ENCODE peak calls at places on chromosomes 6 and 20, in four cellular contexts. One of them, this sample, is unnamed.

GRCh38 chr20:32960849-32961731 is 43.1 kb downstream of the SUN5 start:
- DNase-seq in K562: no peak
- DNase-seq in HepG2: no peak
- DNase-seq in GM12878: no peak
- DNase-seq in this sample: no peak

GRCh38 chr6:109258129-109258528 is 124.1 kb downstream of the CD164 start:
- DNase-seq in HepG2: peak
- DNase-seq in GM12878: no peak
- DNase-seq in K562: no peak
- DNase-seq in this sample: no peak

GRCh38 chr20:32528291-32528891 is 56.7 kb downstream of the NOL4L start:
- DNase-seq in HepG2: no peak
- DNase-seq in GM12878: no peak
- DNase-seq in K562: no peak
- DNase-seq in this sample: no peak

GRCh38 chr6:145310116-145310515 is 425.2 kb downstream of the EPM2A start:
- DNase-seq in GM12878: no peak
- DNase-seq in HepG2: no peak
- DNase-seq in K562: no peak
- DNase-seq in this sample: no peak

GRCh38 chr6:16316741-16317251 is 78.4 kb downstream of the GMPR start:
- DNase-seq in K562: peak
- DNase-seq in HepG2: peak
- DNase-seq in GM12878: no peak
- DNase-seq in this sample: peak

GRCh38 chr20:12936020-12936419 is 72.8 kb upstream of the SPTLC3 start:
- DNase-seq in GM12878: no peak
- DNase-seq in HepG2: no peak
- DNase-seq in K562: no peak
- DNase-seq in this sample: peak

GRCh38 chr6:160160929-160161646 is 39.5 kb downstream of the SLC22A1 start:
- DNase-seq in K562: no peak
- DNase-seq in GM12878: no peak
- DNase-seq in HepG2: no peak
- DNase-seq in this sample: no peak

GRCh38 chr20:4160761-4161305 is 145.5 kb upstream of the RNF24 start:
- DNase-seq in K562: no peak
- DNase-seq in GM12878: no peak
- DNase-seq in HepG2: peak
- DNase-seq in this sample: peak

GRCh38 chr6:21132856-21133610 is 460.5 kb upstream of the SOX4 start:
- DNase-seq in GM12878: no peak
- DNase-seq in K562: no peak
- DNase-seq in HepG2: no peak
- DNase-seq in this sample: no peak

GRCh38 chr6:4763921-4764320 is 12.3 kb upstream of the CDYL start:
- DNase-seq in HepG2: no peak
- DNase-seq in GM12878: no peak
- DNase-seq in K562: no peak
- DNase-seq in this sample: no peak

GRCh38 chr6:114398481-114398880 is 55.7 kb upstream of the HS3ST5 start:
- DNase-seq in K562: no peak
- DNase-seq in HepG2: peak
- DNase-seq in GM12878: no peak
- DNase-seq in this sample: no peak

GRCh38 chr6:6806793-6807518 is 218.4 kb downstream of the LY86 start:
- DNase-seq in K562: peak
- DNase-seq in GM12878: no peak
- DNase-seq in HepG2: no peak
- DNase-seq in this sample: no peak

GRCh38 chr20:58019027-58019849 is 209.2 kb downstream of the ANKRD60 start:
- DNase-seq in HepG2: no peak
- DNase-seq in GM12878: no peak
- DNase-seq in K562: no peak
- DNase-seq in this sample: no peak

GRCh38 chr20:18705490-18705889 is 108.1 kb upstream of the SCP2D1 start:
- DNase-seq in K562: no peak
- DNase-seq in GM12878: no peak
- DNase-seq in HepG2: no peak
- DNase-seq in this sample: no peak

GRCh38 chr6:1423578-1423977 is 34.2 kb downstream of the FOXF2 start:
- DNase-seq in HepG2: no peak
- DNase-seq in K562: no peak
- DNase-seq in GM12878: no peak
- DNase-seq in this sample: no peak

GRCh38 chr6:99520855-99521556 is 5.8 kb upstream of the USP45 start:
- DNase-seq in HepG2: peak
- DNase-seq in GM12878: no peak
- DNase-seq in K562: peak
- DNase-seq in this sample: peak

GRCh38 chr6:36650848-36651247 is 27.7 kb upstream of the CDKN1A start:
- DNase-seq in HepG2: peak
- DNase-seq in GM12878: peak
- DNase-seq in K562: no peak
- DNase-seq in this sample: no peak

GRCh38 chr6:73511796-73512195 is 9.0 kb downstream of the EEF1A1 start:
- DNase-seq in K562: no peak
- DNase-seq in HepG2: no peak
- DNase-seq in GM12878: no peak
- DNase-seq in this sample: no peak

GRCh38 chr20:38063911-38064310 is 30.4 kb downstream of the RPRD1B start:
- DNase-seq in HepG2: no peak
- DNase-seq in GM12878: no peak
- DNase-seq in K562: no peak
- DNase-seq in this sample: no peak

GRCh38 chr6:45691426-45691825 is 313.7 kb upstream of the SUPT3H start:
- DNase-seq in K562: no peak
- DNase-seq in HepG2: no peak
- DNase-seq in GM12878: no peak
- DNase-seq in this sample: no peak

DNA sequence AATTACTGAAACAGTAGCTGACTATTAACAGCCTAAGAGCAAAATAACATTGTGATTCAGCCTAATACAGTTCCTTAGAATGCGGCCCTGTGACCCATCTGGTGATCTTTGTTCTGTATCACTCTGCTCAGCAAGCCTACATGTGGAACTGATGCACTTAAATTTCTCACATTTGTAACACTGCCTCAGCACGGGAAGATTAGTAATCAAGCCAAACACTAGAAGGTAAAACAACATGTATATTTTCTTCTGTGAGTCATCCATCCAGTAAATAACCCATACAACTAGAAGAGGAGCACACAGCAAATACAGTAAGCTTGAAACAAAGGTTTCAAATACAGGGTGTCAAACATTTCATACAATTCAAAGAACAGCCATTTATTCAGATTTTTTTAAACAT is 189.7 kb upstream of the NOX3 start:
- DNase-seq in HepG2: no peak
- DNase-seq in K562: no peak
- DNase-seq in GM12878: no peak
- DNase-seq in this sample: no peak
- TF ChIP-seq TCF7 in HepG2: no peak
- TF ChIP-seq TCF7 in K562: no peak
- TF ChIP-seq TCF7 in GM12878: no peak
- TF ChIP-seq TCF7 in this sample: no peak

GRCh38 chr20:64119301-64119680 is 11.9 kb upstream of the NPBWR2 start:
- DNase-seq in K562: no peak
- DNase-seq in GM12878: no peak
- DNase-seq in HepG2: no peak
- DNase-seq in this sample: no peak
- TF ChIP-seq TCF7 in K562: no peak
- TF ChIP-seq TCF7 in GM12878: no peak
- TF ChIP-seq TCF7 in HepG2: no peak
- TF ChIP-seq TCF7 in this sample: no peak

GRCh38 chr20:10217517-10218410 is 866 bp upstream of the SNAP25 start:
- DNase-seq in K562: no peak
- DNase-seq in HepG2: no peak
- DNase-seq in GM12878: no peak
- DNase-seq in this sample: peak
- TF ChIP-seq TCF7 in K562: no peak
- TF ChIP-seq TCF7 in HepG2: no peak
- TF ChIP-seq TCF7 in GM12878: no peak
- TF ChIP-seq TCF7 in this sample: no peak

DNA sequence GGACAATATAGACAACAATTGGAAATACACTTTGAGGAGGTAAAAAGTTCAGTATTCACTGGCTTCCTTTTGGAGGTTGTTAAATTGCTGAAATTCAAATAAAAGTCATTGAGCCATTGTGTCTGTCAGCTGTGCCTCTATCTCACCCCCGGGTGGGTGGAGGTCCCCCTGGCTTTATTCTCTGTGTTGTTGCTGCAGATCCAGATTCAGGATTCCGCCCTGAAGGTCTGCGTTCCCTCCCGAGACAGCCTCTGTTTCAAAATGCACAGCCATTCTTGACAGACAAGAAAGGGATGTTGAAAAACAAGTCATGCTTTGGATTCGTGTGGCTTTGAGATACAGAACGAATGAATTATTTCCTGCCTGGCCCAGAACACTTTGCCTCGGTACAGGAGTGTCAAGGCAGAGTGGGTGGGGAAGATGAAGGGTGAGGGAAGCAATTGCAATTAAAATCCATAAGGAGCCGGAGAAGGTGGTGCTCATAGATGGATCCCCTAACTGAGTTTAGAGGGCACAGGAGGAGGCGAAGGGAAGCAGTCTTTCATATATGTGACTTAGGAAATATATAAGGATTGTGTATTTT is 118.3 kb downstream of the TTLL2 start:
- DNase-seq in K562: no peak
- DNase-seq in GM12878: no peak
- DNase-seq in HepG2: no peak
- DNase-seq in this sample: no peak
- TF ChIP-seq TCF7 in K562: no peak
- TF ChIP-seq TCF7 in GM12878: no peak
- TF ChIP-seq TCF7 in HepG2: no peak
- TF ChIP-seq TCF7 in this sample: no peak

GRCh38 chr6:136968831-136969230 is 46.7 kb downstream of the SLC35D3 start:
- DNase-seq in K562: no peak
- DNase-seq in GM12878: no peak
- DNase-seq in HepG2: no peak
- DNase-seq in this sample: no peak

GRCh38 chr6:136967874-136968752 is 46.0 kb downstream of the SLC35D3 start:
- DNase-seq in GM12878: peak
- DNase-seq in K562: peak
- DNase-seq in HepG2: peak
- DNase-seq in this sample: peak

GRCh38 chr6:136969930-136970329 is 47.8 kb downstream of the SLC35D3 start:
- DNase-seq in GM12878: no peak
- DNase-seq in K562: no peak
- DNase-seq in HepG2: no peak
- DNase-seq in this sample: no peak

GRCh38 chr6:136969433-136969832 is 47.3 kb downstream of the SLC35D3 start:
- DNase-seq in K562: no peak
- DNase-seq in HepG2: no peak
- DNase-seq in GM12878: no peak
- DNase-seq in this sample: no peak

DNA sequence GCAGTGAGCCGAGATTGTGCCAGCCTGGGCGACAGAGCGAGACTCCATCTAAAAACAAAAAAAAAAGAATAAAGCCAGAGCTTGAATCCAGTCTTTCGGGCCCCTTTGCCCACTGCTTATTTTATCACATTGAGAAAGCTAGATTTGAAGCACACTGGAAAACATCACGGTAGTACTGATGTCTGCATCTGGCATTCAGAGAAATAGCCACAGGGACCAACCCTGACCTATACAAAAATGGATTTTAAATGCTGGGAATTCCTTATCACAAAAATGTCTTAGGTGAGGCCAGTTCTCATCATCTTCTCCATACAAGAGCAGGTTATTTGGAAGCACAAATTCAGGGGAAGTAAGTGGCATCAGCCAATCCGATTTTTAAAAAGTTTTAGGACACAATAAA is 49.5 kb downstream of the SLC35D3 start:
- DNase-seq in GM12878: no peak
- DNase-seq in K562: no peak
- DNase-seq in HepG2: no peak
- DNase-seq in this sample: no peak
- TF ChIP-seq TCF7 in GM12878: no peak
- TF ChIP-seq TCF7 in K562: no peak
- TF ChIP-seq TCF7 in HepG2: no peak
- TF ChIP-seq TCF7 in this sample: no peak

GRCh38 chr20:24816907-24817306 is 132.2 kb upstream of the CST7 start:
- DNase-seq in HepG2: no peak
- DNase-seq in GM12878: no peak
- DNase-seq in K562: no peak
- DNase-seq in this sample: no peak

GRCh38 chr20:24816431-24816830 is 132.6 kb upstream of the CST7 start:
- DNase-seq in K562: no peak
- DNase-seq in HepG2: no peak
- DNase-seq in GM12878: no peak
- DNase-seq in this sample: no peak

GRCh38 chr20:24814556-24815195 is 134.4 kb upstream of the CST7 start:
- DNase-seq in K562: no peak
- DNase-seq in HepG2: no peak
- DNase-seq in GM12878: no peak
- DNase-seq in this sample: no peak

GRCh38 chr20:24815196-24815815 is 133.8 kb upstream of the CST7 start:
- DNase-seq in HepG2: no peak
- DNase-seq in GM12878: no peak
- DNase-seq in K562: no peak
- DNase-seq in this sample: no peak

DNA sequence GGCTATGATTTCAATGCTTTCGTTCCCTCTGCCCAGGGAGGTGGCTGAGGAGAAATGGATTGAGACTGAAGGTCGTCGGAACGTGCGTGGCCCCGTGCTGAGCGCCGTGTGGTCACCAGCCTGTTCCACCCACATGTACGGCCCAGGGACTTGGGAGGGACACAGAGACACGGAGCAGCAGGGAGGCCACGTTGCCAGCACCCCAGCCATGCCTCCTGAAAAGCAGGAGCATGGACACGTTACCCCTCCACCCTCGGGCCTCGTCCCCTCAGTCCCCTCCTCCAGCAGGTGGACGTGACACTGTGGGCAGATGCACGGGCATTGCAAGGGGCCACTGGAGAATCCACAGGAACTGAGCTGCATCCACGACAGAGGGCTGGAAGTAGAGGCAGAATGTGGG is 133.1 kb upstream of the CST7 start:
- DNase-seq in HepG2: no peak
- DNase-seq in GM12878: no peak
- DNase-seq in K562: no peak
- DNase-seq in this sample: no peak
- TF ChIP-seq TCF7 in HepG2: no peak
- TF ChIP-seq TCF7 in GM12878: no peak
- TF ChIP-seq TCF7 in K562: no peak
- TF ChIP-seq TCF7 in this sample: no peak

GRCh38 chr6:158737710-158738615 is 81.2 kb downstream of the EZR start:
- DNase-seq in K562: no peak
- DNase-seq in GM12878: no peak
- DNase-seq in HepG2: no peak
- DNase-seq in this sample: no peak

GRCh38 chr6:158744986-158745430 is 74.2 kb downstream of the EZR start:
- DNase-seq in HepG2: no peak
- DNase-seq in GM12878: no peak
- DNase-seq in K562: no peak
- DNase-seq in this sample: no peak

GRCh38 chr6:158737082-158737709 is 82.0 kb downstream of the EZR start:
- DNase-seq in HepG2: no peak
- DNase-seq in GM12878: no peak
- DNase-seq in K562: no peak
- DNase-seq in this sample: no peak

GRCh38 chr6:158742988-158743651 is 76.0 kb downstream of the EZR start:
- DNase-seq in HepG2: no peak
- DNase-seq in K562: no peak
- DNase-seq in GM12878: no peak
- DNase-seq in this sample: no peak

GRCh38 chr6:158739673-158740072 is 79.5 kb downstream of the EZR start:
- DNase-seq in K562: no peak
- DNase-seq in HepG2: no peak
- DNase-seq in GM12878: no peak
- DNase-seq in this sample: no peak
- TF ChIP-seq TCF7 in K562: no peak
- TF ChIP-seq TCF7 in HepG2: no peak
- TF ChIP-seq TCF7 in GM12878: no peak
- TF ChIP-seq TCF7 in this sample: no peak

This sample was measured in WTC11.